ENCODE peak calls at places on chromosomes 11 and 22, in four cellular contexts. T, G, P and L are unnamed samples.

GRCh38 chr22:20131856-20132685 is 467 bp downstream of the ZDHHC8 start:
- DNase-seq in T (no peak), P (no peak), G (no peak), L (no peak)

GRCh38 chr11:1770061-1770460 is 6.3 kb upstream of the CTSD start:
- DNase-seq in T (no peak), P (no peak), G (no peak), L (no peak)

GRCh38 chr11:72494109-72494429 is 59.7 kb upstream of the CLPB start:
- DNase-seq in T (no peak), P (no peak), G (no peak), L (no peak)

GRCh38 chr22:49956418-49956770 is 4.2 kb upstream of the PIM3 start:
- DNase-seq in T (no peak), P (no peak), G (no peak), L (no peak)

GRCh38 chr11:102110761-102111010 is 439 bp downstream of the YAP1 start:
- DNase-seq in P (no peak), G (no peak), T (no peak), L (no peak)

GRCh38 chr11:123973816-123974215 is 3.8 kb downstream of the OR10S1 start:
- DNase-seq in G (no peak), P (no peak), T (no peak), L (no peak)

GRCh38 chr11:114059278-114059983 is at the start of gene ZBTB16:
- DNase-seq in G (peak; percentile 98), P (peak; percentile 38), T (peak; percentile 92), L (peak; percentile 96)

GRCh38 chr11:797300-798092 is 585 bp downstream of the SLC25A22 start:
- DNase-seq in P (peak; percentile 71), T (peak; percentile 91), G (peak; percentile 93), L (peak; percentile 94)

GRCh38 chr22:20064140-20064480 is 15.9 kb upstream of the DGCR8 start:
- DNase-seq in T (no peak), G (no peak), P (no peak), L (no peak)

GRCh38 chr11:223921-224320 is 12.2 kb downstream of the SIRT3 start:
- DNase-seq in G (peak; percentile 18), T (no peak), P (no peak), L (no peak)

GRCh38 chr11:30683176-30683575 is 97.0 kb upstream of the MPPED2 start:
- DNase-seq in G (no peak), T (no peak), P (no peak), L (no peak)

GRCh38 chr11:66289548-66290331 is 797 bp upstream of the YIF1A start:
- DNase-seq in P (peak; percentile 79), T (peak; percentile 95), G (peak; percentile 93), L (no peak)

GRCh38 chr11:123690490-123690889 is 36.1 kb upstream of the SCN3B start:
- DNase-seq in P (no peak), G (no peak), T (no peak), L (no peak)

GRCh38 chr11:31355131-31355530 is 14.4 kb downstream of the DCDC1 start:
- DNase-seq in P (no peak), T (no peak), G (no peak), L (no peak)

GRCh38 chr11:67027943-67028542 is 5.1 kb downstream of the SYT12 start:
- DNase-seq in G (no peak), P (no peak), T (no peak), L (no peak)

GRCh38 chr11:95306816-95307215 is 75.8 kb upstream of the SESN3 start:
- DNase-seq in P (no peak), G (no peak), T (no peak), L (no peak)

GRCh38 chr22:37032535-37033460 is 13.3 kb downstream of the MPST start:
- DNase-seq in P (no peak), G (no peak), T (no peak), L (no peak)

GRCh38 chr11:134666273-134667174 is 254.5 kb upstream of the B3GAT1 start:
- DNase-seq in P (no peak), G (peak; percentile 72), T (peak; percentile 71), L (peak; percentile 81)

GRCh38 chr11:102456381-102456780 is 3.8 kb upstream of the TMEM123 start:
- DNase-seq in P (no peak), T (no peak), G (no peak), L (no peak)

GRCh38 chr11:67316882-67317364 is 13.6 kb downstream of the SSH3 start:
- DNase-seq in G (no peak), T (no peak), P (no peak), L (no peak)

GRCh38 chr11:35372565-35373283 is 46.6 kb downstream of the SLC1A2 start:
- DNase-seq in P (no peak), T (no peak), G (no peak), L (no peak)

GRCh38 chr11:17391493-17392355 is 3.3 kb upstream of the KCNJ11 start:
- DNase-seq in P (no peak), T (no peak), G (no peak), L (no peak)

GRCh38 chr22:27919943-27920755 is 1.1 kb upstream of the PITPNB start:
- DNase-seq in G (no peak), P (no peak), T (no peak), L (no peak)

GRCh38 chr11:104609297-104609696 is 289.0 kb downstream of the CASP12 start:
- DNase-seq in P (peak; percentile 20), G (no peak), T (no peak), L (no peak)

GRCh38 chr11:15106201-15106965 is 8.3 kb upstream of the INSC start:
- DNase-seq in G (no peak), T (peak; percentile 48), P (no peak), L (peak; percentile 87)

GRCh38 chr11:111623527-111624030 is 21.3 kb downstream of the SIK2 start:
- DNase-seq in P (no peak), G (no peak), T (no peak), L (no peak)

GRCh38 chr11:124669193-124669592 is 4.3 kb downstream of the SIAE start:
- DNase-seq in G (no peak), P (peak; percentile 11), T (no peak), L (no peak)

GRCh38 chr11:70225629-70226582 is 22.8 kb downstream of the FADD start:
- DNase-seq in T (no peak), G (no peak), P (no peak), L (no peak)